ENCODE peak calls at places on chromosomes 7 and 10, in ten cellular contexts. Z is tibial artery; J is fibroblast of lung; S is heart left ventricle; W is kidney; P is CD8-positive, alpha-beta T cell; L is PC-9; F is aorta; C is right atrium auricular region; H is GM23248. M is an unnamed sample.

GRCh38 chr7:26526288-26526587 is 234.6 kb downstream of the SNX10 start:
- DNase-seq in F (no peak), W (no peak), L (no peak), S (no peak), H (no peak), C (no peak), P (no peak), J (no peak), Z (no peak), M (no peak)

GRCh38 chr10:5890519-5890878 is 456 bp downstream of the FBH1 start:
- DNase-seq in F (peak; percentile 55), J (peak; percentile 18), P (no peak), Z (no peak), L (no peak), H (peak; percentile 67), W (no peak), S (peak; percentile 43), C (no peak), M (no peak)

GRCh38 chr10:45160266-45160665 is 155.1 kb downstream of the OR13A1 start:
- DNase-seq in W (no peak), F (no peak), S (no peak), P (no peak), J (peak; percentile 68), C (no peak), L (no peak), H (peak; percentile 13), Z (no peak), M (no peak)

GRCh38 chr10:16417341-16417740 is 19.5 kb upstream of the PTER start:
- DNase-seq in Z (no peak), H (no peak), F (no peak), S (no peak), W (no peak), L (no peak), C (no peak), J (no peak), P (no peak), M (no peak)

GRCh38 chr7:26900283-26900682 is 35.9 kb upstream of the SKAP2 start:
- DNase-seq in J (no peak), L (no peak), F (no peak), W (no peak), C (no peak), Z (no peak), P (no peak), S (no peak), H (no peak), M (no peak)

GRCh38 chr7:132518102-132518838 is 58.0 kb downstream of the PLXNA4 start:
- DNase-seq in P (no peak), J (no peak), L (no peak), S (no peak), H (peak; percentile 14), C (no peak), W (no peak), Z (no peak), F (no peak), M (no peak)

GRCh38 chr7:105759670-105760548 is 116.5 kb downstream of the ATXN7L1 start:
- DNase-seq in Z (peak; percentile 31), H (peak; percentile 78), J (peak; percentile 81), P (no peak), F (no peak), C (no peak), L (peak; percentile 64), W (no peak), S (peak; percentile 42), M (no peak)

GRCh38 chr7:137986252-137987010 is 15.5 kb downstream of the CREB3L2 start:
- DNase-seq in L (no peak), F (no peak), S (peak; percentile 35), J (peak; percentile 96), W (no peak), Z (peak; percentile 72), P (no peak), C (peak; percentile 82), H (peak; percentile 91), M (no peak)

GRCh38 chr10:11447571-11447970 is 163.9 kb downstream of the USP6NL start:
- DNase-seq in Z (no peak), W (no peak), P (peak; percentile 45), F (no peak), J (no peak), S (no peak), C (no peak), L (no peak), H (no peak), M (no peak)

GRCh38 chr10:118950190-118950658 is 79.3 kb upstream of the NANOS1 start:
- DNase-seq in H (peak; percentile 40), Z (no peak), C (peak; percentile 44), F (no peak), L (peak; percentile 72), W (no peak), P (no peak), J (no peak), S (no peak), M (no peak)

GRCh38 chr7:117269895-117270294 is 53.0 kb downstream of the WNT2 start:
- DNase-seq in S (no peak), L (no peak), W (no peak), C (no peak), H (peak; percentile 90), P (no peak), F (no peak), Z (no peak), J (peak; percentile 73), M (no peak)

GRCh38 chr10:129896231-129897150 is 67.6 kb downstream of the EBF3 start:
- DNase-seq in J (no peak), F (no peak), L (no peak), C (no peak), P (no peak), H (no peak), Z (no peak), S (peak; percentile 17), W (no peak), M (no peak)

GRCh38 chr10:103181244-103181643 is 11.8 kb downstream of the NT5C2 start:
- DNase-seq in L (no peak), P (no peak), W (no peak), S (no peak), F (no peak), Z (no peak), C (no peak), J (no peak), H (no peak), M (no peak)

GRCh38 chr7:39749177-39749576 is 125.8 kb downstream of the RALA start:
- DNase-seq in H (peak; percentile 85), Z (no peak), L (no peak), F (no peak), S (no peak), J (peak; percentile 61), C (no peak), W (no peak), P (no peak), M (no peak)

GRCh38 chr10:78974409-78975317 is 94.1 kb upstream of the ZMIZ1 start:
- DNase-seq in L (peak; percentile 85), Z (peak; percentile 89), P (peak; percentile 63), W (peak; percentile 86), F (peak; percentile 90), H (peak; percentile 97), J (peak; percentile 84), C (peak; percentile 92), S (peak; percentile 62), M (peak; percentile 78)

GRCh38 chr7:90828601-90829000 is 232.5 kb downstream of the CDK14 start:
- DNase-seq in C (no peak), S (no peak), L (no peak), F (no peak), P (no peak), H (peak; percentile 59), Z (no peak), W (no peak), J (peak; percentile 17), M (no peak)

DNA sequence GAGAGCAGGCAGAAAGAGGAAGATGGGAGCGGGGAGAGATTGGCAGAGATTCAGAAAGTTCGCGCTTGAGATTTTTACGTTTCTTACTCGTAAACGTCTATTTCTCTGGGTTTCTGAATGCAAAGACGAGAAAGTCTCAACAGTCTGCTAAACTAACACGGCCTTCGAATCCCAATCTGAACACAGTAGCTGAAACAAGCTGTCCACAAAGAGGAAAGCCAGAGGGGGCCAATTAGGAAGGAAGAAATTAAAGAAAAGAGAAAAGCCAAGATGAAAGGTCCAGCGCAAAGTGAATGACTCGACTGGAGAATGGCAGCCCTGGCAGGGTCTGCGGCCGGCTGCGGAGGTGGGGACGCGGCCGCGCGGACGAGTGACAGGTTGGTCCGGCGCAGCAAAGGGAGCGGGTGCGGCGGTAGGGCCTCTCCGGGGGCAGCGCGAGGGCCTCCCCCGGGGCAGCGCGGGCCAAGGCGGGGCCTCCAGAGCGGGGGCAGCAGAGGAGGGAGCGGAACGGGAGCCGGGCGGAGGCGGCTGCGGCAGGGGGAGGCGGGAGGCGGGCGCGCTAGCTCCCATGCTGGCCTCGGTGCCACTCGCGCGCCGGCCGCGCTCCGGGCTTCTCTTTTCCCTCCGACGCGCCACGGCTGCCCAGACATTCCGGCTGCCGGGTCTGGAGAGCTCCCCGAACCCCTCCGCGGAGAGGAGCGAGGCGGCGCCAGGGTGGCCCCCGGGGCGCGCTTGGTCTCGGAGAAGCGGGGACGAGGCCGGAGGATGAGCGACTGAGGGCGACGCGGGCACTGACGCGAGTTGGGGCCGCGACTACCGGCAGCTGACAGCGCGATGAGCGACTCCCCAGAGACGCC is at the start of gene VWC2:
- DNase-seq in L (no peak), P (no peak), J (no peak), W (peak; percentile 70), H (peak; percentile 6), S (peak; percentile 68), C (no peak), Z (no peak), F (peak; percentile 48), M (no peak)
- H3K4me3 ChIP-seq in L (no peak within 1 kb of the TSS), P (no peak within 1 kb of the TSS), J (no peak within 1 kb of the TSS), W (no peak within 1 kb of the TSS), H (no peak within 1 kb of the TSS), S (peak within 1 kb of the TSS; percentile 58), C (peak within 1 kb of the TSS; percentile 71), Z (peak within 1 kb of the TSS; percentile 54), F (peak within 1 kb of the TSS; percentile 61), M (no peak within 1 kb of the TSS)

DNA sequence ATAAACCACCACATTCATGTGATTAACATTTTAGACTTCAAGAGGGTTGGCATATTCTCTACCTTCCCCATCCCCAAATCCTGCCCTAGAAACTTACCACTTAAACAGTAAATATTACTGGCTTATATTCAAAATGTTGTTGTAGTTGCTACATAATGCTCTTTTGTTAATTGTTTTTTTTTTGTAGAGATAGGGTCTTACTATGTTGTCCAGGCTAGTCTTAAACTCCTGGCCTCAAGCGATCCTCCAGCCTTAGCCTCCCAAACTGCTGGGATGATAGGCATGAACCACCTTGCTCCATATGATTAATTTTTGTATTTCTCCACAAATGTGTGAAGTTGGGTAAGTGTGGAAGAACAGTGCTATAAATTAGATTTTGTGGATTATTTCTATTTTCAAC is 6.5 kb downstream of the PDK4 start:
- DNase-seq in W (no peak), Z (no peak), F (no peak), P (no peak), H (no peak), C (no peak), J (no peak), L (no peak), S (no peak), M (no peak)
- H3K4me1 ChIP-seq in W (peaks cover 6% of the 10 kb centered on the region), Z (no peaks in the 10 kb centered on the region), F (peaks cover 4% of the 10 kb centered on the region), P (no peaks in the 10 kb centered on the region), H (no peaks in the 10 kb centered on the region), C (peaks cover 72% of the 10 kb centered on the region), J (no peaks in the 10 kb centered on the region), L (no peaks in the 10 kb centered on the region), S (peaks cover 62% of the 10 kb centered on the region), M (no peaks in the 10 kb centered on the region)

GRCh38 chr7:107138696-107139420 is 29.9 kb upstream of the HBP1 start:
- DNase-seq in L (no peak), Z (no peak), P (no peak), W (no peak), F (no peak), C (no peak), J (no peak), S (no peak), H (no peak), M (no peak)
- H3K9me3 ChIP-seq in L (no peaks in the 10 kb centered on the region), Z (no peaks in the 10 kb centered on the region), P (no peaks in the 10 kb centered on the region), W (no peaks in the 10 kb centered on the region), F (no peaks in the 10 kb centered on the region), C (no peaks in the 10 kb centered on the region), J (no peaks in the 10 kb centered on the region), S (no peaks in the 10 kb centered on the region), H (no peaks in the 10 kb centered on the region), M (no peaks in the 10 kb centered on the region)

GRCh38 chr10:79980711-79981110 is 31.8 kb upstream of the SFTPD start:
- DNase-seq in S (no peak), H (no peak), L (no peak), F (no peak), P (no peak), C (no peak), W (no peak), J (no peak), Z (no peak), M (no peak)
- H3K4me3 ChIP-seq in S (no peak overlapping the region), H (peak overlapping the region; percentile 77), L (peak overlapping the region; percentile 88), F (no peak overlapping the region), P (no peak overlapping the region), C (no peak overlapping the region), W (no peak overlapping the region), J (no peak overlapping the region), Z (no peak overlapping the region), M (no peak overlapping the region)